ENCODE peak calls at places on chromosomes 5 and 9, in seven cellular contexts. D is aorta; B is left ventricle myocardium inferior; M is CD4-positive, alpha-beta memory T cell; F is hepatocyte; N is HepG2; L is caudate nucleus. R is an unnamed sample.

GRCh38 chr9:38690574-38690973 is 29.4 kb downstream of the FAM240B start:
- DNase-seq in N (no peak), L (no peak), M (no peak), F (peak), B (no peak), D (no peak), R (no peak)

GRCh38 chr5:40235471-40235870 is 444.2 kb upstream of the PTGER4 start:
- DNase-seq in D (no peak), B (no peak), L (no peak), F (no peak), M (no peak), N (no peak), R (no peak)

GRCh38 chr5:146060221-146060585 is 45.2 kb downstream of the PLAC8L1 start:
- DNase-seq in M (no peak), F (no peak), L (no peak), B (no peak), N (no peak), D (no peak), R (no peak)

GRCh38 chr9:87086536-87086935 is 139.2 kb upstream of the GAS1 start:
- DNase-seq in M (no peak), F (no peak), N (no peak), L (no peak), D (no peak), B (no peak), R (no peak)

GRCh38 chr5:81749186-81749561 is 1.7 kb downstream of the SSBP2 start:
- DNase-seq in L (no peak), M (no peak), N (no peak), D (no peak), B (no peak), F (peak), R (no peak)

GRCh38 chr9:87206064-87206661 is 258.9 kb upstream of the GAS1 start:
- DNase-seq in M (no peak), D (no peak), N (no peak), B (no peak), F (no peak), L (no peak), R (no peak)

GRCh38 chr5:83441752-83442151 is 29.8 kb upstream of the VCAN start:
- DNase-seq in D (no peak), M (no peak), B (no peak), F (no peak), L (no peak), N (no peak), R (no peak)

GRCh38 chr9:18861599-18862546 is 171.1 kb downstream of the SAXO1 start:
- DNase-seq in L (peak), N (no peak), M (no peak), F (peak), B (peak), D (peak), R (no peak)

GRCh38 chr9:90915693-90916092 is 114.1 kb downstream of the SYK start:
- DNase-seq in M (no peak), N (no peak), B (no peak), L (no peak), F (peak), D (no peak), R (no peak)

GRCh38 chr9:134707031-134707680 is 65.6 kb downstream of the COL5A1 start:
- DNase-seq in B (peak), M (no peak), N (peak), F (peak), D (peak), L (no peak), R (no peak)

GRCh38 chr5:141760193-141760592 is 78.2 kb upstream of the ARAP3 start:
- DNase-seq in D (no peak), N (no peak), B (no peak), F (no peak), M (no peak), L (no peak), R (no peak)

GRCh38 chr9:88224938-88225337 is 86.7 kb upstream of the SPATA31C2 start:
- DNase-seq in D (no peak), L (no peak), F (no peak), N (no peak), B (no peak), M (no peak), R (no peak)

GRCh38 chr9:136552117-136552685 is 6.4 kb upstream of the NOTCH1 start:
- DNase-seq in N (no peak), D (no peak), L (no peak), M (no peak), B (no peak), F (peak), R (no peak)
- H3K27ac ChIP-seq in N (no peak), D (no peak), L (no peak), M (no peak), B (peak), F (peak), R (no peak)

GRCh38 chr5:34533582-34534236 is 122.4 kb upstream of the RAI14 start:
- DNase-seq in M (no peak), N (no peak), D (no peak), F (no peak), L (no peak), B (no peak), R (no peak)
- H3K27ac ChIP-seq in M (no peak), N (no peak), D (peak), F (peak), L (no peak), B (no peak), R (no peak)

GRCh38 chr9:34514816-34515215 is 8.0 kb downstream of the ENHO start:
- DNase-seq in M (no peak), B (no peak), F (no peak), N (no peak), L (no peak), D (no peak), R (no peak)

GRCh38 chr9:34518110-34518616 is 4.6 kb downstream of the ENHO start:
- DNase-seq in D (no peak), N (no peak), B (no peak), M (no peak), L (no peak), F (no peak), R (no peak)

GRCh38 chr9:34514401-34514800 is 8.4 kb downstream of the ENHO start:
- DNase-seq in M (no peak), N (no peak), F (no peak), B (no peak), D (no peak), L (no peak), R (no peak)

GRCh38 chr9:34517185-34517584 is 5.6 kb downstream of the ENHO start:
- DNase-seq in N (no peak), L (no peak), D (no peak), F (no peak), M (no peak), B (no peak), R (no peak)

GRCh38 chr9:34515959-34516358 is 6.8 kb downstream of the ENHO start:
- DNase-seq in B (no peak), F (no peak), N (no peak), D (no peak), M (no peak), L (no peak), R (no peak)
- H3K27ac ChIP-seq in B (no peak), F (no peak), N (no peak), D (no peak), M (no peak), L (no peak), R (no peak)

GRCh38 chr9:68974901-68975300 is 39.0 kb downstream of the PRKACG start:
- DNase-seq in N (no peak), L (no peak), M (no peak), D (no peak), B (no peak), F (no peak), R (no peak)
- H3K27ac ChIP-seq in N (no peak), L (peak), M (no peak), D (no peak), B (peak), F (peak), R (no peak)

DNA sequence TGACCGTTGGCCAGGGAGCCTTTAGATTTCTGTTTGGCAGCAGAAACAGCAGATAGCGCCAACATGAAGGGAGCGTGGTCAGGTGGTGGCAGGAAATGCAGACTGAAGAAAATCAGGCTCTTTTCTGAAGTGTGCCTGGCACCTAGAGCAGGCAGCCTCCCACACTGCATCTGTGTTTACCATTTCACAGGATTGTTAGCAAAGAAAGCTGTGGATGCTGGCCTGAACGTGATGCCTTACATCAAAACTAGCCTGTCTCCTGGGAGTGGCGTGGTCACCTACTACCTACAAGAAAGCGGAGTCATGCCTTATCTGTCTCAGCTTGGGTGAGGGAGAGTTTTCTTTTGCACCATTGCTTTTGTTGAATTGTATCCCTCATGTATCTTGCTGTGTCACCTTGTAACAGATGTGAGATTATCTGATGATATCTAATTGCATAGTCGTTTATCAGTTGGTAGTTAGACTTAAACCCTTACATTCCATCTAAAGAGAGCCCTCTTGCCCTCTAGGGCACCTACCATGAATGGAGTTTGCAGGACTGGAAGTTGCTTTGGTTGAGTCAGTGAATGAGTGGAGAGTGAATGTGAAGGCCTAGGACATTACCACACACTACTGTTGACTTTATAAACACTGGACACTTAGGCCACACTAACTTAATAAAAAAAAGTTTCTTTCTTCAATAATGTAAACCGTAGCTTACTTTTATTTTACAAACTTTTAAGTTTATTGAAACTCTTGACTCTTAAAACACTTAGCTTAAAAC is 42.8 kb downstream of the ACO1 start:
- DNase-seq in F (peak), L (no peak), D (no peak), M (no peak), N (peak), B (no peak), R (no peak)
- H3K27ac ChIP-seq in F (peak), L (peak), D (no peak), M (no peak), N (peak), B (no peak), R (no peak)

DNA sequence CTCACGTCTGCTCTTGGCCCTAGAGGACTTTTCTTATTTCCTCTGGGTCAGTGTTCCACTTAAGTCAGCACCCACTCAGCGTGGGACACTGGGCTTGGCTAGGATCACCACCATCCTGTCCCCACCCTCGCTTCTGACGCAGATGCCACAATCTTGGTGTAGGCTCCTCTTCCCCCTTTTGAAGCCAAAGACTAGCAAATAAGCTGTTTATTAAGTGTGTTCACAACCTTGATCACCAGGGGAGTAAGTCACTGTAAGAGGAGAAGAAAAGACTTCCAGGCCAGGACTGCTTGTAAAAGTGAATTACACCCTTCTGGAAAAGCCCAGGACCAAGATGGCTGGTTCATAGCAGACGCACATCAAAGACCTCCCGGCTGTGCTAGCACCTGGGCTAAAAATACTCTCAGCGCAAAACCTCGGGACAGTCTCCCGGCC is 69.6 kb downstream of the RAPGEF1 start:
- DNase-seq in M (peak), D (peak), N (no peak), L (no peak), F (no peak), B (peak), R (no peak)
- H3K27ac ChIP-seq in M (peak), D (no peak), N (no peak), L (peak), F (peak), B (peak), R (no peak)